ENCODE peak calls at places on chromosomes 4 and X, in ten cellular contexts. W, F, D, Y, X, H, M, Q, K and O are unnamed samples.

GRCh38 chr4:26953770-26954423 is 93.3 kb downstream of the STIM2 start:
- DNase-seq in F (no peak), W (no peak), X (no peak), K (no peak), Y (no peak), H (no peak), M (no peak), Q (no peak), D (no peak), O (no peak)

GRCh38 chr4:1706358-1706757 is 5.8 kb downstream of the SLBP start:
- DNase-seq in Q (no peak), H (no peak), K (no peak), D (no peak), Y (no peak), X (no peak), M (no peak), W (no peak), F (no peak), O (no peak)

GRCh38 chrX:7100022-7100421 is 47.5 kb upstream of the STS start:
- DNase-seq in Q (no peak), X (no peak), D (no peak), F (no peak), H (no peak), Y (no peak), W (no peak), M (no peak), K (no peak), O (no peak)

GRCh38 chrX:23736030-23736429 is 7.0 kb downstream of the ACOT9 start:
- DNase-seq in M (no peak), Y (no peak), Q (no peak), K (no peak), H (no peak), D (no peak), W (no peak), F (no peak), X (peak; percentile 34), O (no peak)

GRCh38 chr4:88613417-88613875 is 21.2 kb downstream of the HERC3 start:
- DNase-seq in M (no peak), X (peak; percentile 17), W (no peak), Y (no peak), D (peak; percentile 31), F (no peak), H (peak; percentile 85), K (peak; percentile 50), Q (no peak), O (peak; percentile 76)

GRCh38 chrX:71198066-71198465 is 25.0 kb upstream of the GJB1 start:
- DNase-seq in M (no peak), Q (no peak), F (no peak), D (no peak), W (peak; percentile 46), Y (no peak), H (peak; percentile 6), K (no peak), X (no peak), O (no peak)

GRCh38 chr4:1777822-1778641 is 15.1 kb upstream of the FGFR3 start:
- DNase-seq in Y (peak; percentile 72), W (no peak), K (no peak), Q (no peak), X (peak; percentile 6), F (no peak), D (no peak), H (no peak), M (peak; percentile 19), O (no peak)

GRCh38 chrX:87516716-87517115 is 886 bp upstream of the KLHL4 start:
- DNase-seq in F (no peak), M (peak; percentile 87), W (no peak), D (no peak), K (no peak), X (peak; percentile 14), Y (peak; percentile 55), H (no peak), Q (no peak), O (no peak)

GRCh38 chrX:39766882-39767281 is 330.9 kb downstream of the BCOR start:
- DNase-seq in W (no peak), X (no peak), F (no peak), Y (peak; percentile 81), H (no peak), D (no peak), M (no peak), K (no peak), Q (no peak), O (no peak)

GRCh38 chr4:17066972-17067371 is 168.5 kb upstream of the LDB2 start:
- DNase-seq in W (no peak), X (peak; percentile 65), D (no peak), F (no peak), H (no peak), Q (no peak), K (no peak), Y (peak; percentile 93), M (peak; percentile 81), O (no peak)

GRCh38 chrX:36019164-36019563 is 99.6 kb downstream of the CFAP47 start:
- DNase-seq in W (no peak), H (no peak), M (no peak), D (no peak), X (no peak), Q (no peak), F (no peak), K (no peak), Y (no peak), O (no peak)

GRCh38 chrX:111823068-111823467 is 52.9 kb upstream of the TRPC5OS start:
- DNase-seq in K (peak; percentile 0), X (peak; percentile 1), M (peak; percentile 4), F (no peak), H (no peak), D (no peak), W (peak; percentile 2), Q (peak; percentile 34), Y (peak; percentile 26), O (no peak)

GRCh38 chr4:5753366-5753765 is 42.4 kb downstream of the EVC start:
- DNase-seq in X (no peak), Y (no peak), F (no peak), K (no peak), Q (no peak), D (no peak), W (no peak), M (no peak), H (no peak), O (no peak)

GRCh38 chrX:2647627-2648026 is 43.5 kb upstream of the CD99 start:
- DNase-seq in K (no peak), D (no peak), Y (no peak), F (no peak), Q (no peak), H (no peak), W (no peak), M (no peak), X (no peak), O (no peak)

GRCh38 chr4:146110847-146111485 is 64.6 kb upstream of the LSM6 start:
- DNase-seq in Q (no peak), X (no peak), W (no peak), Y (no peak), D (no peak), H (no peak), M (no peak), K (no peak), F (no peak), O (no peak)

GRCh38 chrX:108590496-108590895 is 145.9 kb downstream of the IRS4 start:
- DNase-seq in W (no peak), D (no peak), Q (no peak), H (no peak), M (peak; percentile 41), X (peak; percentile 16), F (no peak), Y (peak; percentile 39), K (no peak), O (no peak)

GRCh38 chr4:81031389-81032173 is 1.1 kb downstream of the BMP3 start:
- DNase-seq in M (no peak), Q (no peak), D (no peak), X (no peak), K (no peak), F (no peak), H (no peak), Y (no peak), W (peak; percentile 21), O (no peak)

GRCh38 chr4:30396772-30397475 is 323.2 kb upstream of the PCDH7 start:
- DNase-seq in W (no peak), D (no peak), F (no peak), K (no peak), H (no peak), M (peak; percentile 26), Q (no peak), Y (peak; percentile 25), X (peak; percentile 44), O (no peak)

GRCh38 chr4:84971319-84971932 is 4.9 kb upstream of the WDFY3 start:
- DNase-seq in K (no peak), D (no peak), Q (no peak), F (no peak), W (peak; percentile 45), X (peak; percentile 75), H (no peak), M (peak; percentile 82), Y (peak; percentile 56), O (no peak)

GRCh38 chrX:44003975-44004374 is 30.8 kb upstream of the NDP start:
- DNase-seq in Q (no peak), W (no peak), M (no peak), K (no peak), D (no peak), F (no peak), H (no peak), Y (no peak), X (no peak), O (no peak)

GRCh38 chr4:189740873-189741272 is 199.8 kb upstream of the FRG1 start:
- DNase-seq in D (no peak), K (no peak), F (no peak), Q (no peak), H (no peak), X (no peak), M (no peak), Y (no peak), W (no peak), O (no peak)

GRCh38 chr4:89056292-89056952 is 563 bp downstream of the FAM13A start:
- DNase-seq in D (no peak), K (no peak), F (no peak), X (no peak), H (no peak), M (no peak), Q (no peak), Y (no peak), W (no peak), O (no peak)

GRCh38 chr4:680565-680930 is 6.2 kb downstream of the MYL5 start:
- DNase-seq in Q (no peak), F (peak; percentile 26), H (no peak), K (no peak), X (no peak), D (no peak), M (no peak), W (peak; percentile 77), Y (no peak), O (no peak)

GRCh38 chr4:75895744-75896314 is 6.4 kb downstream of the PPEF2 start:
- DNase-seq in Q (no peak), X (peak; percentile 30), D (no peak), F (peak; percentile 15), M (peak; percentile 47), K (no peak), H (peak; percentile 7), Y (peak; percentile 16), W (peak; percentile 64), O (no peak)

GRCh38 chrX:18643243-18643642 is 28.7 kb downstream of the RS1 start:
- DNase-seq in X (no peak), F (no peak), M (no peak), D (no peak), W (no peak), Q (no peak), H (no peak), K (no peak), Y (no peak), O (no peak)

GRCh38 chrX:45775462-45775861 is 574.8 kb upstream of the DIPK2B start:
- DNase-seq in Y (peak; percentile 95), K (no peak), D (no peak), M (no peak), F (no peak), W (no peak), X (peak; percentile 47), H (no peak), Q (no peak), O (no peak)

GRCh38 chr4:148152868-148153630 is 289.2 kb downstream of the NR3C2 start:
- DNase-seq in H (no peak), Y (peak; percentile 3), D (no peak), M (peak; percentile 33), Q (no peak), W (no peak), X (peak; percentile 12), F (no peak), K (no peak), O (no peak)

GRCh38 chrX:24493740-24494543 is 28.9 kb downstream of the PDK3 start:
- DNase-seq in F (no peak), W (no peak), D (no peak), Y (no peak), H (peak; percentile 11), K (no peak), X (no peak), M (no peak), Q (no peak), O (no peak)